ENCODE peak calls at places on chromosomes 2 and 18, in six cellular contexts. V, H, P, Y, F and T are unnamed samples. For H3K9me3, the result is how much of the 10 kb centered on the place peaks cover.

GRCh38 chr2:240250985-240251847 is 110.8 kb upstream of the OTOS start:
- DNase-seq in V (no peak), H (peak), P (peak), Y (peak), F (peak), T (no peak)

GRCh38 chr2:119428488-119429224 is 3.0 kb upstream of the TMEM37 start:
- DNase-seq in V (no peak), H (no peak), P (no peak), Y (peak), F (no peak), T (no peak)

GRCh38 chr18:7592305-7593071 is 25.4 kb downstream of the PTPRM start:
- DNase-seq in V (no peak), H (no peak), P (no peak), Y (no peak), F (no peak), T (no peak)

GRCh38 chr2:74779587-74780135 is 54.3 kb upstream of the HK2 start:
- DNase-seq in V (no peak), H (no peak), P (no peak), Y (no peak), F (no peak), T (no peak)

GRCh38 chr2:99572380-99572779 is 82.6 kb upstream of the REV1 start:
- DNase-seq in V (no peak), H (no peak), P (no peak), Y (no peak), F (no peak), T (no peak)

GRCh38 chr2:98847853-98848252 is 88.2 kb downstream of the CRACDL start:
- DNase-seq in V (no peak), H (no peak), P (no peak), Y (no peak), F (no peak), T (no peak)

GRCh38 chr2:199704358-199705238 is 146.4 kb downstream of the FTCDNL1 start:
- DNase-seq in V (peak), H (no peak), P (no peak), Y (peak), F (no peak), T (no peak)

GRCh38 chr2:17257194-17257909 is 260.9 kb downstream of the RAD51AP2 start:
- DNase-seq in V (no peak), H (no peak), P (no peak), Y (no peak), F (no peak), T (no peak)

GRCh38 chr2:169221745-169222369 is 140.5 kb downstream of the LRP2 start:
- DNase-seq in V (peak), H (no peak), P (no peak), Y (no peak), F (no peak), T (no peak)

GRCh38 chr2:194765723-194766122 is 891.3 kb upstream of the SLC39A10 start:
- DNase-seq in V (no peak), H (no peak), P (no peak), Y (no peak), F (no peak), T (no peak)

GRCh38 chr18:76275913-76276312 is 219.1 kb downstream of the ZNF516 start:
- DNase-seq in V (no peak), H (no peak), P (no peak), Y (no peak), F (no peak), T (no peak)

GRCh38 chr2:20521193-20521592 is 74.3 kb downstream of the RHOB start:
- DNase-seq in V (no peak), H (no peak), P (no peak), Y (no peak), F (peak), T (no peak)

GRCh38 chr2:111667542-111668273 is 216.3 kb downstream of the ANAPC1 start:
- DNase-seq in V (no peak), H (no peak), P (no peak), Y (peak), F (no peak), T (no peak)

GRCh38 chr2:545711-546650 is 131.2 kb downstream of the TMEM18 start:
- DNase-seq in V (no peak), H (no peak), P (no peak), Y (no peak), F (no peak), T (no peak)

GRCh38 chr18:13359195-13359594 is 140.6 kb downstream of the LDLRAD4 start:
- DNase-seq in V (no peak), H (no peak), P (no peak), Y (no peak), F (no peak), T (no peak)

GRCh38 chr2:135960598-135961551 is 24.6 kb downstream of the DARS1 start:
- DNase-seq in V (no peak), H (peak), P (no peak), Y (no peak), F (no peak), T (no peak)

GRCh38 chr2:237096201-237096600 is 10.5 kb downstream of the COPS8 start:
- DNase-seq in V (no peak), H (no peak), P (no peak), Y (no peak), F (no peak), T (no peak)

GRCh38 chr2:9280204-9280603 is 73.6 kb downstream of the ASAP2 start:
- DNase-seq in V (no peak), H (no peak), P (no peak), Y (no peak), F (no peak), T (no peak)

GRCh38 chr2:158729873-158730620 is 65.1 kb upstream of the DAPL1 start:
- DNase-seq in V (no peak), H (no peak), P (no peak), Y (no peak), F (no peak), T (no peak)

GRCh38 chr18:79507076-79507545 is 111.4 kb downstream of the NFATC1 start:
- DNase-seq in V (no peak), H (peak), P (peak), Y (peak), F (peak), T (no peak)

GRCh38 chr2:212548459-212548815 is 9.8 kb upstream of the ERBB4 start:
- DNase-seq in V (no peak), H (no peak), P (no peak), Y (peak), F (no peak), T (no peak)

GRCh38 chr18:77131100-77131651 is 1.4 kb downstream of the MBP start:
- DNase-seq in V (no peak), H (peak), P (peak), Y (peak), F (no peak), T (peak)

GRCh38 chr2:47119001-47119400 is 36.1 kb downstream of the STPG4 start:
- DNase-seq in V (peak), H (no peak), P (no peak), Y (no peak), F (no peak), T (no peak)

GRCh38 chr2:138827426-138828054 is 47.4 kb upstream of the NXPH2 start:
- DNase-seq in V (peak), H (no peak), P (no peak), Y (peak), F (no peak), T (no peak)

GRCh38 chr18:74840492-74841167 is 243.0 kb downstream of the ZNF407 start:
- DNase-seq in V (no peak), H (no peak), P (no peak), Y (no peak), F (no peak), T (no peak)

GRCh38 chr18:63082661-63083531 is 236.7 kb downstream of the BCL2 start:
- DNase-seq in V (no peak), H (no peak), P (no peak), Y (no peak), F (no peak), T (no peak)

GRCh38 chr2:235669983-235670962 is 176.4 kb downstream of the AGAP1 start:
- DNase-seq in V (no peak), H (no peak), P (peak), Y (peak), F (no peak), T (no peak)

GRCh38 chr2:239869272-239870155 is 155.6 kb downstream of the NDUFA10 start:
- DNase-seq in V (no peak), H (no peak), P (no peak), Y (peak), F (no peak), T (no peak)

GRCh38 chr2:602571-603366 is 74.4 kb downstream of the TMEM18 start:
- DNase-seq in V (no peak), H (no peak), P (no peak), Y (peak), F (no peak), T (no peak)

GRCh38 chr18:25349926-25350560 is 1.9 kb downstream of the ZNF521 start:
- DNase-seq in V (no peak), H (no peak), P (peak), Y (peak), F (no peak), T (no peak)

GRCh38 chr2:68151037-68151436 is 6.7 kb upstream of the PNO1 start:
- DNase-seq in V (no peak), H (no peak), P (no peak), Y (no peak), F (no peak), T (no peak)

GRCh38 chr18:30359521-30359920 is 683.0 kb downstream of the DSC3 start:
- DNase-seq in V (no peak), H (no peak), P (no peak), Y (no peak), F (no peak), T (no peak)

GRCh38 chr18:73797419-73797818 is 350.2 kb downstream of the FBXO15 start:
- DNase-seq in V (no peak), H (no peak), P (no peak), Y (no peak), F (no peak), T (no peak)

GRCh38 chr2:222582931-222583330 is 73.0 kb downstream of the FARSB start:
- DNase-seq in V (no peak), H (no peak), P (no peak), Y (no peak), F (no peak), T (no peak)

GRCh38 chr2:116674188-116674587 is 1140.3 kb upstream of the DDX18 start:
- DNase-seq in V (no peak), H (no peak), P (no peak), Y (no peak), F (no peak), T (no peak)

GRCh38 chr2:153105829-153106578 is 372.6 kb downstream of the RPRM start:
- DNase-seq in V (no peak), H (no peak), P (no peak), Y (peak), F (no peak), T (no peak)

GRCh38 chr18:39313992-39314391 is 1748.4 kb upstream of the CELF4 start:
- DNase-seq in V (no peak), H (no peak), P (no peak), Y (no peak), F (no peak), T (no peak)

GRCh38 chr18:58800582-58800981 is 64.1 kb upstream of the ZNF532 start:
- DNase-seq in V (no peak), H (no peak), P (no peak), Y (no peak), F (no peak), T (no peak)

GRCh38 chr2:172549131-172549530 is 6.8 kb upstream of the PDK1 start:
- DNase-seq in V (no peak), H (no peak), P (no peak), Y (no peak), F (no peak), T (no peak)

GRCh38 chr2:172550419-172550818 is 5.5 kb upstream of the PDK1 start:
- DNase-seq in V (no peak), H (no peak), P (no peak), Y (no peak), F (no peak), T (no peak)

GRCh38 chr2:172552547-172553291 is 3.2 kb upstream of the PDK1 start:
- DNase-seq in V (no peak), H (no peak), P (no peak), Y (no peak), F (no peak), T (no peak)

GRCh38 chr2:172554352-172555271 is 1.3 kb upstream of the PDK1 start:
- DNase-seq in V (no peak), H (no peak), P (no peak), Y (peak), F (no peak), T (no peak)

DNA sequence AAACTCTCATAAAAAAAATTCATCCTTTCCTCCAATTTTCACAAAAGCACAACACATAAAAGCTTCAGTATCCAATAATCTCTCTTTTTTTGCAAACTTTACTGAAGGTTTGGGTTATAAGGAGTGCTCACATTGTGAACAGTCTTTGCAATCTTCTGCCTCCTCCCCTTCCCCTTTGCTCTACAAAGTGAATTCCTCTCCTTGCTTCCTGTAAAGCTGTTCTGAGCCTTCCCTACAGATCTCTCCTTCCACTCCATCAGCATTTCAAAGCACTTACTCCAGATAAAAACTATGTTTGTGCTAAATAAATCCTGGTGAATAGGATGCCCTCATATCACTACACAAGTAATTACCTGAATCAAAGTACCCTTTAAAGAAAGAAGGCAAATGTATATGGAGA is 4.6 kb upstream of the PDK1 start:
- DNase-seq in V (peak), H (no peak), P (no peak), Y (no peak), F (no peak), T (no peak)
- H3K9me3 ChIP-seq in V (under half), H (under half), P (under half), Y (under half), F (under half), T (under half)

DNA sequence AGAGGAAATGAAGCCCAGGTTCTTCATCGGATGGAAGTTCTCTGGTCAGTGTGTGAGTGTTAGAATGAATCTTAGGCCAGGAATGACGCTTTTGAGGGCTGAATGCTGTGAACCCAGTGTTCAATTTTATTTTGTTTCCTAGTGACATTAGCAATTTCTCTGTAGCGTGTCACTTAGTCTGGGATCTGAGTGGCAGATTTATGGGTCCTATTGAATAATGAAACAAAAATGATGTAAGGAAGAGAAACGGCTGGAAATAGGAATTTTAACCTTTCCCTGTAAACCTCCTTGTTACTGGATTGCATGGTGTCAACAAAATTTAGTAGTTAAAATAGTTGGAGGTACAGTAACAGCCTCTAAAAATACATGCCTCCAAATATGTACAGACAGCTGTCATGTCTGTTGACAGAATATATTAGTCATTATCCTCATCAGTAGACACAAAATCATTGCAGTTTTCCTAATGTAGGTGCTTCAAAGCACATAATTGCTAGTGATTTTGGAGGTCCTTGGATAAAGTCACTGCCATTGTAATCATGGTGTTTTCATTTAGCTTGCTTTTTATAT is 223.8 kb upstream of the SPRED2 start:
- DNase-seq in V (no peak), H (no peak), P (no peak), Y (no peak), F (no peak), T (no peak)
- H3K9me3 ChIP-seq in V (under half), H (under half), P (under half), Y (under half), F (under half), T (under half)

GRCh38 chr2:229170171-229170570 is 100.9 kb downstream of the PID1 start:
- DNase-seq in V (no peak), H (no peak), P (no peak), Y (no peak), F (no peak), T (no peak)

GRCh38 chr2:229176136-229176535 is 95.0 kb downstream of the PID1 start:
- DNase-seq in V (no peak), H (no peak), P (no peak), Y (no peak), F (no peak), T (no peak)

GRCh38 chr2:229170907-229171306 is 100.2 kb downstream of the PID1 start:
- DNase-seq in V (no peak), H (no peak), P (no peak), Y (no peak), F (no peak), T (no peak)

GRCh38 chr2:229174794-229175529 is 96.1 kb downstream of the PID1 start:
- DNase-seq in V (no peak), H (no peak), P (no peak), Y (peak), F (no peak), T (no peak)

GRCh38 chr2:229173810-229174359 is 97.2 kb downstream of the PID1 start:
- DNase-seq in V (no peak), H (no peak), P (no peak), Y (no peak), F (no peak), T (no peak)
- H3K9me3 ChIP-seq in V (under half), H (under half), P (under half), Y (under half), F (under half), T (under half)

DNA sequence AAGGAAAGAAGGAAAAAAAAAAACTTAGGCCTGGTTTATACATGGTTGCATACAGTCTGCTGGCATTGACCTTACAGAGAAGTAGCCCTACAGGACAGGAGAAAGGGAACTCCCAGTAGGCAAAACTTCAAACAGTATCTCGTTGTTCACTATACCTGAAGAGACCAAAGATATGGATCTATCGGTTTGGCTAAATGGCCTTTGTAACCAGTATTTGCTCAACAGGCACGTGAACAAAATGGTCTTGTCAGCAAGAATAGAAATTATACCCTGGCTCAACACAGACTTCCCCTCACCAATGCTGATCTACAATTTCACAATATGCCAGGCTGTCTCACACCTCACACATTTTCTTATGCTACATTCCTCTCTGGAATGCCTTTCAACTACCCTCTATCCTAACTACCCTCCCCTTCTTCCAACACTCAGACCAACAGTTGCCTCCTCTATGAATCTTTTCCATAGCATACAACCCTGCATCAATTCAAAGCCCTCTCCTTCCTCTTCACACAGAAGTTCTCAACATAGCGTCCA is 13.7 kb downstream of the HYCC2 start:
- DNase-seq in V (no peak), H (no peak), P (no peak), Y (no peak), F (no peak), T (no peak)
- H3K9me3 ChIP-seq in V (under half), H (under half), P (under half), Y (under half), F (under half), T (under half)

DNA sequence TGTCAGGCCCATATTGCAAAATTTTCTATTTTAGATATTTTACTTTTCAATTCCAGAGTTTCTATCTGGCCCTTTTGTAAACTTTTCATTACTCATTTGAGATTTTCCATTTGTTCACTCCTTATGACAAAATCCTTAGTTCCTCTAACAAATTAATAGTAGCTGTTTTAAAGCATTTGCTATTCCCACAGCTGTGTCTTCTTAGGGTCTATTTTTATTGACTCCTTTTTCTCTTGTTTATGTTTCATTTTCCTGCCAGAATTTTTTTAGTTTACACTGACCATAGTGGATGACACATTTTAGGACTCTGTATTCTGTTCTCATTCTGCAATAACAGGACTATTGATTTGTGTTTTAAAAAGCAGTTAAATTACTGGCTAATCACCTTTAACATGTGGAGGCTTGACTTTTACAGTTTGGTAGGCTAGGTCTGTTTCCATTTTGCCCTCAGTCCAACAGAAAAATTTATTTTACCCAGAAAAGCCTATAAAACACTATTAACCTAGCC is 30.0 kb downstream of the PID1 start:
- DNase-seq in V (no peak), H (no peak), P (no peak), Y (no peak), F (no peak), T (no peak)
- H3K9me3 ChIP-seq in V (under half), H (under half), P (under half), Y (under half), F (under half), T (under half)